ENCODE peak calls at places on chromosomes 6 and 20, in six cellular contexts. One of them, this sample, is unnamed.

GRCh38 chr6:136527831-136528230 is 22.4 kb downstream of the MAP7 start:
- DNase-seq in IMR-90: no peak
- DNase-seq in gastrocnemius medialis: no peak
- DNase-seq in uterus: no peak
- DNase-seq in stomach: no peak
- DNase-seq in upper lobe of left lung: no peak
- DNase-seq in this sample: no peak

GRCh38 chr6:112457891-112458290 is 110.8 kb downstream of the RFPL4B start:
- DNase-seq in stomach: no peak
- DNase-seq in uterus: no peak
- DNase-seq in upper lobe of left lung: no peak
- DNase-seq in gastrocnemius medialis: no peak
- DNase-seq in IMR-90: no peak
- DNase-seq in this sample: no peak

GRCh38 chr6:41451039-41451438 is 95.1 kb upstream of the FOXP4 start:
- DNase-seq in stomach: peak
- DNase-seq in upper lobe of left lung: no peak
- DNase-seq in gastrocnemius medialis: no peak
- DNase-seq in IMR-90: no peak
- DNase-seq in uterus: no peak
- DNase-seq in this sample: no peak

GRCh38 chr6:152635949-152636674 is 1.1 kb downstream of the SYNE1 start:
- DNase-seq in gastrocnemius medialis: no peak
- DNase-seq in IMR-90: peak
- DNase-seq in upper lobe of left lung: peak
- DNase-seq in uterus: peak
- DNase-seq in stomach: no peak
- DNase-seq in this sample: no peak

GRCh38 chr6:124226396-124226795 is 422.7 kb downstream of the NKAIN2 start:
- DNase-seq in stomach: no peak
- DNase-seq in gastrocnemius medialis: no peak
- DNase-seq in uterus: no peak
- DNase-seq in upper lobe of left lung: no peak
- DNase-seq in IMR-90: no peak
- DNase-seq in this sample: no peak

GRCh38 chr6:88031550-88031949 is 16.1 kb upstream of the SPACA1 start:
- DNase-seq in uterus: no peak
- DNase-seq in gastrocnemius medialis: no peak
- DNase-seq in IMR-90: no peak
- DNase-seq in stomach: no peak
- DNase-seq in upper lobe of left lung: no peak
- DNase-seq in this sample: no peak

GRCh38 chr6:209432-210103 is 82.7 kb upstream of the DUSP22 start:
- DNase-seq in gastrocnemius medialis: no peak
- DNase-seq in IMR-90: no peak
- DNase-seq in upper lobe of left lung: peak
- DNase-seq in uterus: no peak
- DNase-seq in stomach: no peak
- DNase-seq in this sample: no peak

GRCh38 chr6:156575361-156575760 is 201.8 kb upstream of the ARID1B start:
- DNase-seq in stomach: no peak
- DNase-seq in IMR-90: no peak
- DNase-seq in uterus: no peak
- DNase-seq in upper lobe of left lung: no peak
- DNase-seq in gastrocnemius medialis: no peak
- DNase-seq in this sample: no peak

GRCh38 chr6:7996538-7997225 is 67.5 kb downstream of the BLOC1S5 start:
- DNase-seq in stomach: no peak
- DNase-seq in gastrocnemius medialis: no peak
- DNase-seq in uterus: peak
- DNase-seq in upper lobe of left lung: peak
- DNase-seq in IMR-90: peak
- DNase-seq in this sample: no peak

GRCh38 chr6:34514593-34515472 is 41.3 kb downstream of the SPDEF start:
- DNase-seq in stomach: no peak
- DNase-seq in uterus: no peak
- DNase-seq in gastrocnemius medialis: no peak
- DNase-seq in upper lobe of left lung: peak
- DNase-seq in IMR-90: peak
- DNase-seq in this sample: no peak

GRCh38 chr6:154448448-154449096 is 61.9 kb downstream of the CNKSR3 start:
- DNase-seq in gastrocnemius medialis: no peak
- DNase-seq in upper lobe of left lung: no peak
- DNase-seq in uterus: peak
- DNase-seq in stomach: no peak
- DNase-seq in IMR-90: peak
- DNase-seq in this sample: no peak

GRCh38 chr20:46316984-46317684 is 8.8 kb upstream of the CDH22 start:
- DNase-seq in IMR-90: no peak
- DNase-seq in gastrocnemius medialis: no peak
- DNase-seq in upper lobe of left lung: no peak
- DNase-seq in stomach: no peak
- DNase-seq in uterus: no peak
- DNase-seq in this sample: no peak

DNA sequence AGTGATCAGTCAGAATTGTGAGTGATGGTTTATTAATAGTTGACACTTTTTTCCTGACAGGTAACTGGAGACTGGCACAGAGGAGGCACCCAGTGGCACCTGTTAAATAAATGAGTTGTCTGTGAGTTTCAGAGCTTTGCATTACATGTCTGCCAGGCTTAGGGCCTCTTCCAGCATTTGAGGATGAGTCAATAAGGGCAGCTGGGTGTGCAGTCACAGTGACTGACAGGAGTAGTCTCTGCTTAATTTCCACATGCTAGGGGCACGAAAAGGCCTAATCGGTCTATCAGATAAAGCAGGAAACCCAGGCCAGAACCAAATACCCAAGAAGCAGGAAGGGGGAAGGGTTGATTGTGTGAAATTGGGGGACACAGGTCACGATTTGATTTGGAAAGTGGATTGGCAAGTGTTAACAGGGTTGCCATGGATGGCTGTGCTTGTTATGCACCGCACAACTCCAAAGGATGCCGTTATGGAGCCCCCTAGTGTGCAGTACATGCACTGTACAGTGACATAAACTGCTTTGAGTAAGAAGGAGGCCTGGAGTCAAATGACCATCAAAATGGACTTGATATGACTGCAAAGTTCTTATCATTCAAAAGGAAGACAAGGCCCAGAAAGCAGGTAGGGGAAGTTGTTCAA is 111.9 kb upstream of the GGTLC1 start:
- DNase-seq in stomach: peak
- DNase-seq in uterus: peak
- DNase-seq in IMR-90: peak
- DNase-seq in gastrocnemius medialis: no peak
- DNase-seq in upper lobe of left lung: no peak
- DNase-seq in this sample: peak
- TF ChIP-seq POLR2A in stomach: no peak
- TF ChIP-seq POLR2A in uterus: no peak
- TF ChIP-seq POLR2A in IMR-90: no peak
- TF ChIP-seq POLR2A in gastrocnemius medialis: no peak
- TF ChIP-seq POLR2A in upper lobe of left lung: no peak
- TF ChIP-seq POLR2A in this sample: no peak

GRCh38 chr6:26457796-26458688 is at the start of gene BTN2A1:
- DNase-seq in gastrocnemius medialis: peak
- DNase-seq in upper lobe of left lung: peak
- DNase-seq in stomach: peak
- DNase-seq in IMR-90: peak
- DNase-seq in uterus: peak
- DNase-seq in this sample: peak
- TF ChIP-seq POLR2A in gastrocnemius medialis: peak
- TF ChIP-seq POLR2A in upper lobe of left lung: no peak
- TF ChIP-seq POLR2A in stomach: no peak
- TF ChIP-seq POLR2A in IMR-90: peak
- TF ChIP-seq POLR2A in uterus: peak
- TF ChIP-seq POLR2A in this sample: no peak

DNA sequence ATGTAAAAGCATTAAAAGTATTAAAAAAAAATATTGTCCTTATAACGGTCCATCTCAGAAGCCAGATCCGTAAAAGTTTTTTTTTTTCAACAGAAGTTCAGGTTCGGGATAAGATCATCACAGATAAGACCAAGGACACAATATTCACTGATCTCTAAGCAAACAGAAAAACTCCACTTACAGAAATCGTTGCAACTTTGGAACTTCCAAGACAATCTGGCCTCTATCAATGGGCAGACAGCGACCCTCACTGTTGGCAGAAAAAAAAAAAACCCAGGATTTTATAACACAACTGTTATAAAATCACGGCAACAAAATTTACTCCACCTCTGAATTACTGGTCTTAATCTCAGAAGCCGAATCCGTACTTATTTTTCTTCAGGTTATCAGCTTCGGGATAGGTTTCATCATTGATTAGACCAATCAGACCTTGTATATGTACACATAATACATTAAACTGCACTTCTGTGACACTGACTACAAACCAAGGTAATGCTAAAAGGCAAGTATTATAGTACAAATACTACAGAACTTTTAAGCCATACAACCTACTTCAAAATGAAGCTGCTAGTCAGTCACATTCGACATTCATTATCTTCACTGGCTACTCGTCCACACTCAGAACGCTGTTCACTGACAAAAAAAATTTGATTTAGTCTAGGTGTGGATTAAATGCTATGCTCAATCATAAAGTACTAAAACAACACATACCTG is 34.7 kb upstream of the SYNCRIP start:
- DNase-seq in uterus: no peak
- DNase-seq in upper lobe of left lung: no peak
- DNase-seq in gastrocnemius medialis: no peak
- DNase-seq in stomach: no peak
- DNase-seq in IMR-90: no peak
- DNase-seq in this sample: no peak
- TF ChIP-seq POLR2A in uterus: no peak
- TF ChIP-seq POLR2A in upper lobe of left lung: no peak
- TF ChIP-seq POLR2A in gastrocnemius medialis: no peak
- TF ChIP-seq POLR2A in stomach: no peak
- TF ChIP-seq POLR2A in IMR-90: peak
- TF ChIP-seq POLR2A in this sample: no peak

DNA sequence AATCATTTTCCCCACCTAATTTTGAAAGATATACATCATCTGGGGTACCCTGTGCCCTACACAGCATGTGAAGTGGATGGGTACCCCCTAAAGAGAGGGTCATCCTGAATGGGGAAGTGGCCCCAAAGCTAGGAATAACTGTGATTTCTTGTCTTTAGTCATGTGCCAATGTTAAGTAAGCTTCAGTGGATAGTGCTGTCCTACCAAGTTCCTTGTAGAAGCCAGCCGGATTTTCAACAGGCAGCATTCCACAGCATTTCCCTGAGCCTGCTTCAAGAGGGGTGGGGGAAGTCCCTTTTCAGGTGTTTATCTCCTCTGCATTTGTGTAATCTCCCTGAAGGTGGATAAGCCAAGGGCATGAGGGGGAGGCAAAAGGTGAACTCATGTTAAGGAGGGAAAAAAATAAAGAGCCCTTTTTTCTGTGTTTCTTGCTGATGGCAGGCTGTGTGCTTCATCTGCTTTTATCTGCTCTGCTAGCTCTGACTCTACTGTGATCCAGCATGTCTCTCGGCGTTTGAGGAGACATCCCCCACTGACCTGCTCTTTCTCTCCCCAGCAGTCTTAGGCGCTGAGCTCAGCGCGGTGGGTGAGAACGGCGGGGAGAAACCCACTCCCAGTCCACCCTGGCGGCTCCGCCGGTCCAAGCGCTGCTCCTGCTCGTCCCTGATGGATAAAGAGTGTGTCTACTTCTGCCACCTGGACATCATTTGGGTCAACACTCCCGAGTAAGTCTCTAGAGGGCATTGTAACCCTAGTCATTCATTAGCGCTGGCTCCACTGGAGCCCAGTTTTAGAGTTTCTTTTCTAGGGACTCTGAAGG is 1.8 kb downstream of the EDN1 start:
- DNase-seq in uterus: no peak
- DNase-seq in IMR-90: peak
- DNase-seq in stomach: peak
- DNase-seq in gastrocnemius medialis: no peak
- DNase-seq in upper lobe of left lung: peak
- DNase-seq in this sample: no peak
- TF ChIP-seq POLR2A in uterus: no peak
- TF ChIP-seq POLR2A in IMR-90: no peak
- TF ChIP-seq POLR2A in stomach: no peak
- TF ChIP-seq POLR2A in gastrocnemius medialis: no peak
- TF ChIP-seq POLR2A in upper lobe of left lung: no peak
- TF ChIP-seq POLR2A in this sample: no peak

GRCh38 chr20:18284805-18285533 is 3.4 kb upstream of the ZNF133 start:
- DNase-seq in stomach: no peak
- DNase-seq in uterus: no peak
- DNase-seq in upper lobe of left lung: no peak
- DNase-seq in gastrocnemius medialis: no peak
- DNase-seq in IMR-90: peak
- DNase-seq in this sample: no peak

GRCh38 chr20:18288748-18289705 is 700 bp downstream of the ZNF133 start:
- DNase-seq in upper lobe of left lung: no peak
- DNase-seq in IMR-90: peak
- DNase-seq in stomach: no peak
- DNase-seq in uterus: no peak
- DNase-seq in gastrocnemius medialis: no peak
- DNase-seq in this sample: peak

GRCh38 chr20:18287546-18287914 is 797 bp upstream of the ZNF133 start:
- DNase-seq in IMR-90: no peak
- DNase-seq in uterus: peak
- DNase-seq in upper lobe of left lung: peak
- DNase-seq in gastrocnemius medialis: no peak
- DNase-seq in stomach: no peak
- DNase-seq in this sample: no peak

GRCh38 chr20:18287915-18288747 is at the start of gene ZNF133:
- DNase-seq in upper lobe of left lung: peak
- DNase-seq in gastrocnemius medialis: peak
- DNase-seq in stomach: peak
- DNase-seq in IMR-90: peak
- DNase-seq in uterus: peak
- DNase-seq in this sample: peak
- TF ChIP-seq POLR2A in upper lobe of left lung: peak
- TF ChIP-seq POLR2A in gastrocnemius medialis: peak
- TF ChIP-seq POLR2A in stomach: peak
- TF ChIP-seq POLR2A in IMR-90: peak
- TF ChIP-seq POLR2A in uterus: peak
- TF ChIP-seq POLR2A in this sample: peak

GRCh38 chr20:59006864-59007757 is at the start of gene CTSZ:
- DNase-seq in stomach: peak
- DNase-seq in gastrocnemius medialis: peak
- DNase-seq in IMR-90: no peak
- DNase-seq in uterus: peak
- DNase-seq in upper lobe of left lung: peak
- DNase-seq in this sample: peak
- TF ChIP-seq POLR2A in stomach: no peak
- TF ChIP-seq POLR2A in gastrocnemius medialis: peak
- TF ChIP-seq POLR2A in IMR-90: peak
- TF ChIP-seq POLR2A in uterus: peak
- TF ChIP-seq POLR2A in upper lobe of left lung: peak
- TF ChIP-seq POLR2A in this sample: peak